ENCODE peak calls at places on chromosomes 12 and 14, in five cellular contexts. One of them, this sample, is unnamed.

GRCh38 chr12:30622509-30622908 is 73.2 kb downstream of the IPO8 start:
- DNase-seq in lower lobe of right lung: no peak
- DNase-seq in ureter: no peak
- DNase-seq in adipocyte: peak; percentile 23
- DNase-seq in RCC 7860: peak; percentile 59
- DNase-seq in this sample: peak; percentile 47

GRCh38 chr12:91098942-91099341 is 12.4 kb downstream of the LUM start:
- DNase-seq in RCC 7860: peak; percentile 72
- DNase-seq in adipocyte: peak; percentile 93
- DNase-seq in ureter: no peak
- DNase-seq in lower lobe of right lung: no peak
- DNase-seq in this sample: peak; percentile 100

GRCh38 chr14:63875311-63875710 is 22.5 kb downstream of the SYNE2 start:
- DNase-seq in adipocyte: no peak
- DNase-seq in ureter: no peak
- DNase-seq in lower lobe of right lung: no peak
- DNase-seq in RCC 7860: no peak
- DNase-seq in this sample: peak; percentile 59

GRCh38 chr12:60035835-60036234 is 440.0 kb downstream of the SLC16A7 start:
- DNase-seq in adipocyte: peak; percentile 11
- DNase-seq in ureter: no peak
- DNase-seq in lower lobe of right lung: no peak
- DNase-seq in RCC 7860: no peak
- DNase-seq in this sample: no peak

GRCh38 chr12:77204055-77204454 is 138.7 kb upstream of the E2F7 start:
- DNase-seq in adipocyte: no peak
- DNase-seq in RCC 7860: no peak
- DNase-seq in lower lobe of right lung: no peak
- DNase-seq in ureter: no peak
- DNase-seq in this sample: no peak

GRCh38 chr14:69010632-69011031 is 31.5 kb upstream of the ACTN1 start:
- DNase-seq in adipocyte: no peak
- DNase-seq in RCC 7860: no peak
- DNase-seq in ureter: no peak
- DNase-seq in lower lobe of right lung: no peak
- DNase-seq in this sample: peak; percentile 30

GRCh38 chr12:65139389-65139788 is 18.3 kb upstream of the WIF1 start:
- DNase-seq in adipocyte: no peak
- DNase-seq in ureter: no peak
- DNase-seq in lower lobe of right lung: no peak
- DNase-seq in RCC 7860: no peak
- DNase-seq in this sample: no peak

GRCh38 chr14:52998376-52999010 is 47.6 kb upstream of the FERMT2 start:
- DNase-seq in RCC 7860: no peak
- DNase-seq in lower lobe of right lung: no peak
- DNase-seq in ureter: no peak
- DNase-seq in adipocyte: peak; percentile 74
- DNase-seq in this sample: peak; percentile 79

GRCh38 chr14:23187925-23188324 is 4.5 kb upstream of the SLC7A8 start:
- DNase-seq in adipocyte: no peak
- DNase-seq in lower lobe of right lung: no peak
- DNase-seq in RCC 7860: no peak
- DNase-seq in ureter: no peak
- DNase-seq in this sample: no peak

GRCh38 chr12:111529424-111530368 is 69.4 kb downstream of the ATXN2 start:
- DNase-seq in lower lobe of right lung: no peak
- DNase-seq in RCC 7860: peak; percentile 53
- DNase-seq in ureter: no peak
- DNase-seq in adipocyte: peak; percentile 80
- DNase-seq in this sample: peak; percentile 70

GRCh38 chr12:120067084-120067869 is 49.3 kb downstream of the RAB35 start:
- DNase-seq in ureter: no peak
- DNase-seq in RCC 7860: no peak
- DNase-seq in adipocyte: no peak
- DNase-seq in lower lobe of right lung: no peak
- DNase-seq in this sample: no peak

GRCh38 chr12:71558445-71558844 is 105.2 kb downstream of the ZFC3H1 start:
- DNase-seq in adipocyte: no peak
- DNase-seq in ureter: no peak
- DNase-seq in RCC 7860: no peak
- DNase-seq in lower lobe of right lung: no peak
- DNase-seq in this sample: no peak

GRCh38 chr12:40086471-40086870 is 19.4 kb downstream of the SLC2A13 start:
- DNase-seq in RCC 7860: no peak
- DNase-seq in ureter: no peak
- DNase-seq in lower lobe of right lung: no peak
- DNase-seq in adipocyte: no peak
- DNase-seq in this sample: no peak

GRCh38 chr12:30640392-30640791 is 55.3 kb downstream of the IPO8 start:
- DNase-seq in adipocyte: no peak
- DNase-seq in RCC 7860: no peak
- DNase-seq in lower lobe of right lung: no peak
- DNase-seq in ureter: no peak
- DNase-seq in this sample: no peak

GRCh38 chr12:45192041-45192695 is 23.7 kb upstream of the ANO6 start:
- DNase-seq in RCC 7860: peak; percentile 81
- DNase-seq in ureter: no peak
- DNase-seq in adipocyte: peak; percentile 61
- DNase-seq in lower lobe of right lung: no peak
- DNase-seq in this sample: peak; percentile 63

GRCh38 chr14:89429206-89430091 is 12.4 kb upstream of the FOXN3 start:
- DNase-seq in adipocyte: peak; percentile 51
- DNase-seq in ureter: no peak
- DNase-seq in RCC 7860: peak; percentile 62
- DNase-seq in lower lobe of right lung: no peak
- DNase-seq in this sample: peak; percentile 75

GRCh38 chr12:11853126-11853525 is 203.7 kb downstream of the ETV6 start:
- DNase-seq in RCC 7860: no peak
- DNase-seq in adipocyte: no peak
- DNase-seq in ureter: no peak
- DNase-seq in lower lobe of right lung: no peak
- DNase-seq in this sample: no peak

GRCh38 chr14:72792051-72792788 is 101.7 kb downstream of the DPF3 start:
- DNase-seq in adipocyte: no peak
- DNase-seq in lower lobe of right lung: no peak
- DNase-seq in RCC 7860: no peak
- DNase-seq in ureter: no peak
- DNase-seq in this sample: peak; percentile 9

GRCh38 chr14:54450535-54450934 is 9.4 kb upstream of the CNIH1 start:
- DNase-seq in RCC 7860: no peak
- DNase-seq in ureter: no peak
- DNase-seq in adipocyte: peak; percentile 75
- DNase-seq in lower lobe of right lung: peak; percentile 59
- DNase-seq in this sample: peak; percentile 83

GRCh38 chr12:32947203-32947795 is 50.7 kb upstream of the PKP2 start:
- DNase-seq in lower lobe of right lung: no peak
- DNase-seq in ureter: no peak
- DNase-seq in RCC 7860: peak; percentile 8
- DNase-seq in adipocyte: no peak
- DNase-seq in this sample: peak; percentile 7

GRCh38 chr12:64691793-64692583 is 67.2 kb downstream of the GNS start:
- DNase-seq in ureter: no peak
- DNase-seq in RCC 7860: no peak
- DNase-seq in adipocyte: peak; percentile 72
- DNase-seq in lower lobe of right lung: no peak
- DNase-seq in this sample: peak; percentile 52

GRCh38 chr12:113251404-113252070 is 30.3 kb downstream of the TPCN1 start:
- DNase-seq in ureter: no peak
- DNase-seq in adipocyte: no peak
- DNase-seq in RCC 7860: no peak
- DNase-seq in lower lobe of right lung: no peak
- DNase-seq in this sample: no peak

GRCh38 chr14:53180272-53181221 is 27.4 kb upstream of the DDHD1 start:
- DNase-seq in adipocyte: peak; percentile 23
- DNase-seq in lower lobe of right lung: no peak
- DNase-seq in RCC 7860: no peak
- DNase-seq in ureter: no peak
- DNase-seq in this sample: peak; percentile 46

GRCh38 chr12:129193263-129193871 is 340.1 kb downstream of the GLT1D1 start:
- DNase-seq in ureter: no peak
- DNase-seq in adipocyte: no peak
- DNase-seq in lower lobe of right lung: no peak
- DNase-seq in RCC 7860: peak; percentile 26
- DNase-seq in this sample: no peak

GRCh38 chr12:41932470-41932991 is 212.1 kb downstream of the GXYLT1 start:
- DNase-seq in lower lobe of right lung: peak; percentile 82
- DNase-seq in adipocyte: no peak
- DNase-seq in RCC 7860: no peak
- DNase-seq in ureter: peak; percentile 59
- DNase-seq in this sample: peak; percentile 9

GRCh38 chr12:122886851-122887816 is 8.8 kb downstream of the VPS37B start:
- DNase-seq in RCC 7860: peak; percentile 83
- DNase-seq in adipocyte: no peak
- DNase-seq in ureter: no peak
- DNase-seq in lower lobe of right lung: no peak
- DNase-seq in this sample: peak; percentile 74

GRCh38 chr14:82431031-82431430 is 897.4 kb upstream of the SEL1L start:
- DNase-seq in lower lobe of right lung: no peak
- DNase-seq in RCC 7860: no peak
- DNase-seq in adipocyte: no peak
- DNase-seq in ureter: no peak
- DNase-seq in this sample: no peak

GRCh38 chr12:59820594-59821011 is 224.8 kb downstream of the SLC16A7 start:
- DNase-seq in adipocyte: peak; percentile 11
- DNase-seq in lower lobe of right lung: no peak
- DNase-seq in ureter: no peak
- DNase-seq in RCC 7860: no peak
- DNase-seq in this sample: peak; percentile 6

GRCh38 chr14:31894351-31894750 is 182.8 kb upstream of the ARHGAP5 start:
- DNase-seq in RCC 7860: no peak
- DNase-seq in adipocyte: no peak
- DNase-seq in ureter: no peak
- DNase-seq in lower lobe of right lung: no peak
- DNase-seq in this sample: no peak

GRCh38 chr12:71045781-71046180 is 112.0 kb downstream of the TSPAN8 start:
- DNase-seq in RCC 7860: no peak
- DNase-seq in ureter: no peak
- DNase-seq in lower lobe of right lung: no peak
- DNase-seq in adipocyte: peak; percentile 83
- DNase-seq in this sample: peak; percentile 22

GRCh38 chr12:122976648-122976975 is 1.6 kb downstream of the OGFOD2 start:
- DNase-seq in RCC 7860: no peak
- DNase-seq in ureter: no peak
- DNase-seq in adipocyte: no peak
- DNase-seq in lower lobe of right lung: no peak
- DNase-seq in this sample: no peak

GRCh38 chr12:22034709-22035506 is 11.1 kb upstream of the CMAS start:
- DNase-seq in RCC 7860: no peak
- DNase-seq in ureter: no peak
- DNase-seq in lower lobe of right lung: no peak
- DNase-seq in adipocyte: no peak
- DNase-seq in this sample: no peak

GRCh38 chr12:109961201-109961600 is 35.0 kb downstream of the GIT2 start:
- DNase-seq in ureter: no peak
- DNase-seq in lower lobe of right lung: no peak
- DNase-seq in RCC 7860: no peak
- DNase-seq in adipocyte: no peak
- DNase-seq in this sample: no peak

GRCh38 chr12:10497602-10498001 is 8.1 kb upstream of the EIF2S3B start:
- DNase-seq in adipocyte: no peak
- DNase-seq in ureter: no peak
- DNase-seq in lower lobe of right lung: no peak
- DNase-seq in RCC 7860: no peak
- DNase-seq in this sample: peak; percentile 50

GRCh38 chr14:54901380-54902142 is 1.1 kb downstream of the GCH1 start:
- DNase-seq in lower lobe of right lung: no peak
- DNase-seq in adipocyte: no peak
- DNase-seq in RCC 7860: no peak
- DNase-seq in ureter: peak; percentile 49
- DNase-seq in this sample: no peak